ENCODE peak calls at places on chromosomes 2 and 18, in six cellular contexts. D, T, G, A, K and U are unnamed samples.

GRCh38 chr2:144456680-144457079 is 63.2 kb downstream of the ZEB2 start:
- DNase-seq in A (no peak), D (peak; percentile 88), T (no peak), K (peak; percentile 64), G (no peak), U (no peak)

GRCh38 chr2:6072757-6073156 is 380.6 kb downstream of the SOX11 start:
- DNase-seq in T (no peak), A (no peak), K (no peak), D (no peak), G (no peak), U (no peak)

GRCh38 chr2:58054264-58054663 is 7.7 kb downstream of the VRK2 start:
- DNase-seq in G (no peak), K (no peak), A (no peak), T (no peak), D (peak; percentile 53), U (no peak)

GRCh38 chr18:370753-371615 is 103.1 kb upstream of the THOC1 start:
- DNase-seq in D (no peak), K (no peak), G (no peak), A (no peak), T (no peak), U (no peak)

GRCh38 chr2:216914491-216914890 is 54.6 kb upstream of the TNP1 start:
- DNase-seq in K (no peak), T (no peak), G (no peak), A (no peak), D (no peak), U (no peak)

GRCh38 chr18:46625069-46625468 is 32.0 kb downstream of the LOXHD1 start:
- DNase-seq in D (no peak), G (no peak), K (no peak), T (no peak), A (no peak), U (no peak)

GRCh38 chr2:15811367-15811766 is 129.0 kb upstream of the MYCN start:
- DNase-seq in A (no peak), G (no peak), D (peak; percentile 21), T (no peak), K (no peak), U (no peak)

GRCh38 chr2:115160523-115161521 is 718.4 kb downstream of the DPP10 start:
- DNase-seq in K (no peak), T (peak; percentile 75), D (no peak), A (no peak), G (no peak), U (peak; percentile 78)

GRCh38 chr2:153477096-153477555 is 1.4 kb downstream of the RPRM start:
- DNase-seq in G (peak; percentile 68), A (no peak), K (no peak), D (no peak), T (no peak), U (no peak)

GRCh38 chr2:238060096-238060541 is 682 bp upstream of the SCLY start:
- DNase-seq in K (no peak), D (no peak), A (no peak), T (no peak), G (no peak), U (no peak)

GRCh38 chr18:48828713-48829442 is 121.9 kb downstream of the SMAD7 start:
- DNase-seq in D (no peak), T (no peak), K (no peak), A (peak; percentile 25), G (peak; percentile 67), U (no peak)

GRCh38 chr18:75226956-75227316 is 16.3 kb downstream of the TSHZ1 start:
- DNase-seq in A (no peak), D (no peak), G (no peak), K (no peak), T (no peak), U (no peak)

GRCh38 chr2:207166039-207166348 is 246 bp upstream of the KLF7 start:
- DNase-seq in T (peak; percentile 98), G (peak; percentile 100), K (peak; percentile 100), D (peak; percentile 100), A (peak; percentile 99), U (peak; percentile 97)

GRCh38 chr2:118554616-118555015 is 292.8 kb downstream of the EN1 start:
- DNase-seq in K (no peak), G (no peak), T (no peak), A (no peak), D (peak; percentile 16), U (no peak)

GRCh38 chr2:190468814-190469569 is 60.8 kb downstream of the MFSD6 start:
- DNase-seq in D (peak; percentile 97), A (peak; percentile 76), G (peak; percentile 92), T (peak; percentile 53), K (peak; percentile 86), U (peak; percentile 44)

GRCh38 chr2:12896283-12897014 is 179.7 kb downstream of the TRIB2 start:
- DNase-seq in G (no peak), A (no peak), K (no peak), D (no peak), T (no peak), U (no peak)

GRCh38 chr2:235027558-235028214 is 75.9 kb downstream of the SH3BP4 start:
- DNase-seq in T (no peak), K (peak; percentile 59), D (peak; percentile 70), A (no peak), G (peak; percentile 53), U (no peak)

GRCh38 chr18:62485684-62486083 is 37.1 kb upstream of the ZCCHC2 start:
- DNase-seq in T (no peak), D (peak; percentile 81), K (peak; percentile 67), A (peak; percentile 61), G (no peak), U (no peak)

GRCh38 chr18:77495079-77495478 is 245.4 kb downstream of the GALR1 start:
- DNase-seq in A (no peak), K (no peak), D (no peak), T (no peak), G (no peak), U (no peak)

GRCh38 chr2:119606674-119607073 is 62.4 kb downstream of the CFAP221 start:
- DNase-seq in T (no peak), A (no peak), G (no peak), D (no peak), K (no peak), U (no peak)

GRCh38 chr18:36298113-36298701 is 694 bp downstream of the FHOD3 start:
- DNase-seq in A (no peak), K (no peak), D (no peak), T (no peak), G (no peak), U (no peak)

GRCh38 chr2:138919336-138919735 is 139.1 kb upstream of the NXPH2 start:
- DNase-seq in A (no peak), D (no peak), G (no peak), T (no peak), K (no peak), U (no peak)

GRCh38 chr2:31331156-31331555 is 83.4 kb downstream of the XDH start:
- DNase-seq in K (no peak), G (no peak), T (no peak), D (no peak), A (no peak), U (no peak)

GRCh38 chr2:188897096-188897495 is 77.1 kb upstream of the COL3A1 start:
- DNase-seq in G (no peak), T (no peak), D (peak; percentile 82), K (no peak), A (no peak), U (no peak)

GRCh38 chr18:50218432-50219197 is 23.7 kb upstream of the MYO5B start:
- DNase-seq in A (no peak), G (no peak), D (peak; percentile 43), K (peak; percentile 40), T (peak; percentile 53), U (no peak)

GRCh38 chr2:74278176-74278575 is 65.0 kb downstream of the SLC4A5 start:
- DNase-seq in T (no peak), A (no peak), K (no peak), D (no peak), G (no peak), U (no peak)

GRCh38 chr2:160541745-160542144 is 48.1 kb upstream of the RBMS1 start:
- DNase-seq in K (no peak), D (no peak), A (no peak), G (no peak), T (no peak), U (no peak)

GRCh38 chr2:98269274-98269673 is 77.0 kb upstream of the CNGA3 start:
- DNase-seq in T (peak; percentile 22), K (peak; percentile 51), G (no peak), D (peak; percentile 75), A (no peak), U (no peak)

GRCh38 chr2:37774976-37775907 is 103.8 kb upstream of the CDC42EP3 start:
- DNase-seq in T (no peak), G (no peak), D (no peak), K (no peak), A (no peak), U (no peak)

GRCh38 chr2:189210250-189211075 is 30.9 kb upstream of the COL5A2 start:
- DNase-seq in A (no peak), G (peak; percentile 88), T (no peak), K (peak; percentile 89), D (peak; percentile 95), U (no peak)

GRCh38 chr2:121254748-121255147 is 30.3 kb downstream of the TFCP2L1 start:
- DNase-seq in T (no peak), K (no peak), D (no peak), A (no peak), G (peak; percentile 27), U (peak; percentile 80)

DNA sequence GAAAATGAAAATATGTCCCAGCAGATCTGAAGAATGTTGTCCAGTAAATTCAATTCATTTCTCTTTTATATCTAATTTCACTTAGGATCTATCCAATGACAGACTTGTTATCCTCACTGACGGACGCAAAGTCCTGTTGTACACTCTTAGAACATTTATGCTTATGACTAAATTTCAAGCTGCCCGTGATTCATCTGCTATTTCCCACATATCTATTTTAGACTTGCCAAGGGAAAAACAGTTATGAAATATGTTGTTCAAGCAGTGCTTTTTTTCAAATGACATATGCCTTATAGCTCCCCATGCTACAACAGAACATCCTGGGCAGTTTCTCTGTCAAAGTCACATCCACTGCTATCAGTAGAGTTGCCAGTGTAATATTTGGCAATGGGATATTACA is 94.2 kb upstream of the CBLN2 start:
- DNase-seq in K (no peak), A (no peak), G (no peak), D (no peak), T (no peak), U (no peak)
- H3K4me3 ChIP-seq in K (no peak overlapping the region), A (no peak overlapping the region), G (no peak overlapping the region), D (no peak overlapping the region), T (no peak overlapping the region), U (no peak overlapping the region)

GRCh38 chr18:9106800-9107574 is 4.5 kb downstream of the NDUFV2 start:
- DNase-seq in D (no peak), G (no peak), T (no peak), K (no peak), A (no peak), U (no peak)
- H3K4me1 ChIP-seq in D (peaks cover 51% of the 10 kb centered on the region), G (peaks cover 79% of the 10 kb centered on the region), T (peaks cover 85% of the 10 kb centered on the region), K (peaks cover 47% of the 10 kb centered on the region), A (peaks cover 22% of the 10 kb centered on the region), U (peaks cover 82% of the 10 kb centered on the region)

GRCh38 chr2:60550984-60551240 is 2.5 kb downstream of the BCL11A start:
- DNase-seq in A (no peak), D (no peak), K (no peak), G (no peak), T (no peak), U (no peak)
- H3K4me3 ChIP-seq in A (no peak overlapping the region), D (peak overlapping the region; percentile 87), K (peak overlapping the region; percentile 63), G (peak overlapping the region; percentile 83), T (peak overlapping the region; percentile 67), U (peak overlapping the region; percentile 64)

DNA sequence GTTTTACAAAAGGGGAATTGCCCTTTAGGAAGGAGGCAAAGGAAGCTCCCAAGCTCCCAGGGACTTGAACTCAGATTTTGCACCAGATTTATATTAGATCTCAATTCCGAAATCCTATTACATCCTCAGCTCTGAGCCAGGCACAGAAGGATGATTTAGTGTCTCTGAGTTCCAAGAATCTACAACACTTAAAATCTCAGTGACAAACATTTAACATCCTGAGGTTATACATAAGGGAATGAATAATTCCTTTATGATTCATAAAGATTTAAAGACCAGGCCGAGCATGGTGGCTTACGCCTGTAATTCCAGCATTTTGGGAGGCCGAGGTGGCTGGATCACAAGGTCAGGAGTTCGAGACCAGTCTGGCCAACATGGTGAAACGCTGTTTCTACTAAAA is 16.5 kb upstream of the SLC20A1 start:
- DNase-seq in A (no peak), D (no peak), G (no peak), T (no peak), K (no peak), U (no peak)
- H3K4me1 ChIP-seq in A (no peaks in the 10 kb centered on the region), D (peaks cover 9% of the 10 kb centered on the region), G (peaks cover 8% of the 10 kb centered on the region), T (no peaks in the 10 kb centered on the region), K (peaks cover 86% of the 10 kb centered on the region), U (peaks cover 17% of the 10 kb centered on the region)